ENCODE peak calls at places on chromosomes 1 and 21, in four cellular contexts. V is activated CD4-positive, alpha-beta T cell treated with anti-CD3 and anti-CD28 coated beads for 24 hours; D is amygdala; Q is occipital lobe. W is an unnamed sample.

GRCh38 chr1:44664730-44665370 is 9.4 kb downstream of the TMEM53 start:
- DNase-seq in V (no peak), D (no peak), Q (no peak), W (no peak)

GRCh38 chr1:32128479-32128878 is 20.6 kb downstream of the KPNA6 start:
- DNase-seq in V (no peak), D (no peak), Q (no peak), W (no peak)

GRCh38 chr1:39854738-39855137 is 28.6 kb downstream of the TRIT1 start:
- DNase-seq in V (no peak), D (no peak), Q (no peak), W (no peak)

GRCh38 chr1:32969556-32969955 is 4.9 kb upstream of the RNF19B start:
- DNase-seq in V (no peak), D (no peak), Q (no peak), W (peak)

GRCh38 chr1:28582248-28582615 is 9.8 kb upstream of the RAB42 start:
- DNase-seq in V (no peak), D (no peak), Q (no peak), W (peak)

GRCh38 chr1:177122461-177122860 is 42.1 kb downstream of the ASTN1 start:
- DNase-seq in V (no peak), D (no peak), Q (no peak), W (no peak)

GRCh38 chr1:54582566-54583306 is 34.7 kb downstream of the ACOT11 start:
- DNase-seq in V (no peak), D (peak), Q (no peak), W (no peak)

GRCh38 chr1:247540536-247540935 is 4.3 kb upstream of the OR2C3 start:
- DNase-seq in V (no peak), D (no peak), Q (no peak), W (no peak)

GRCh38 chr1:85283475-85284199 is 7.2 kb upstream of the BCL10 start:
- DNase-seq in V (no peak), D (no peak), Q (no peak), W (no peak)

GRCh38 chr1:101833312-101833711 is 163.4 kb downstream of the OLFM3 start:
- DNase-seq in V (no peak), D (no peak), Q (no peak), W (no peak)

GRCh38 chr1:244114895-244115294 is 63.8 kb downstream of the ZBTB18 start:
- DNase-seq in V (no peak), D (no peak), Q (no peak), W (no peak)

GRCh38 chr1:220786057-220786336 is 716 bp upstream of the MTARC1 start:
- DNase-seq in V (no peak), D (no peak), Q (no peak), W (no peak)

GRCh38 chr1:27102707-27103468 is 52.0 kb downstream of the SLC9A1 start:
- DNase-seq in V (peak), D (peak), Q (peak), W (peak)

GRCh38 chr1:216722841-216723240 is 388 bp downstream of the ESRRG start:
- DNase-seq in V (no peak), D (no peak), Q (no peak), W (no peak)

GRCh38 chr21:39022901-39023693 is 160.2 kb downstream of the PSMG1 start:
- DNase-seq in V (no peak), D (no peak), Q (no peak), W (no peak)

GRCh38 chr1:51168266-51168845 is 66.3 kb downstream of the C1orf185 start:
- DNase-seq in V (no peak), D (no peak), Q (no peak), W (peak)

GRCh38 chr1:222334026-222334680 is 213.8 kb downstream of the HHIPL2 start:
- DNase-seq in V (no peak), D (no peak), Q (no peak), W (peak)

GRCh38 chr1:67126111-67126746 is 8.5 kb downstream of the C1orf141 start:
- DNase-seq in V (no peak), D (no peak), Q (no peak), W (peak)

GRCh38 chr1:66396212-66396890 is 137.6 kb upstream of the SGIP1 start:
- DNase-seq in V (no peak), D (no peak), Q (no peak), W (no peak)

GRCh38 chr1:91170571-91170970 is 148.7 kb upstream of the ZNF644 start:
- DNase-seq in V (no peak), D (no peak), Q (no peak), W (no peak)

GRCh38 chr1:211352985-211353515 is 26.4 kb downstream of the TRAF5 start:
- DNase-seq in V (peak), D (no peak), Q (no peak), W (peak)

GRCh38 chr1:228417471-228418203 is 976 bp upstream of the TRIM17 start:
- DNase-seq in V (no peak), D (no peak), Q (no peak), W (no peak)

GRCh38 chr1:234186037-234186688 is 187.1 kb upstream of the COA6 start:
- DNase-seq in V (no peak), D (no peak), Q (no peak), W (no peak)

GRCh38 chr1:65722461-65722860 is 70.2 kb upstream of the PDE4B start:
- DNase-seq in V (no peak), D (no peak), Q (no peak), W (no peak)

GRCh38 chr21:31397515-31397926 is 53.5 kb upstream of the TIAM1 start:
- DNase-seq in V (no peak), D (peak), Q (peak), W (no peak)

GRCh38 chr1:70503358-70503757 is 92.3 kb downstream of the CTH start:
- DNase-seq in V (no peak), D (no peak), Q (no peak), W (peak)

GRCh38 chr1:151867321-151867720 is 13.8 kb upstream of the THEM5 start:
- DNase-seq in V (no peak), D (no peak), Q (no peak), W (no peak)

GRCh38 chr1:33299461-33300155 is 21.3 kb downstream of the A3GALT2 start:
- DNase-seq in V (no peak), D (no peak), Q (no peak), W (no peak)

GRCh38 chr1:212161231-212161781 is 123.9 kb upstream of the PPP2R5A start:
- DNase-seq in V (no peak), D (no peak), Q (no peak), W (peak)

GRCh38 chr1:200905411-200906052 is 10.8 kb downstream of the INAVA start:
- DNase-seq in V (peak), D (no peak), Q (no peak), W (no peak)

GRCh38 chr1:172343246-172344099 is 77.0 kb upstream of the C1orf105 start:
- DNase-seq in V (no peak), D (no peak), Q (no peak), W (peak)

GRCh38 chr1:51214615-51215131 is 21.4 kb upstream of the RNF11 start:
- DNase-seq in V (no peak), D (no peak), Q (no peak), W (peak)

GRCh38 chr1:197151185-197151584 is 4.7 kb upstream of the ASPM start:
- DNase-seq in V (no peak), D (no peak), Q (no peak), W (no peak)

GRCh38 chr1:64223329-64224151 is 20.1 kb downstream of the UBE2U start:
- DNase-seq in V (no peak), D (no peak), Q (no peak), W (peak)

GRCh38 chr1:201640624-201641023 is 101.7 kb downstream of the NAV1 start:
- DNase-seq in V (no peak), D (no peak), Q (no peak), W (peak)

GRCh38 chr1:3318329-3318728 is 136.1 kb upstream of the ARHGEF16 start:
- DNase-seq in V (no peak), D (no peak), Q (no peak), W (no peak)

GRCh38 chr21:46509760-46510159 is 51.1 kb downstream of the DIP2A start:
- DNase-seq in V (no peak), D (no peak), Q (no peak), W (no peak)

GRCh38 chr21:31450971-31451370 is 106.9 kb upstream of the TIAM1 start:
- DNase-seq in V (no peak), D (no peak), Q (no peak), W (no peak)

W was measured in AG08395.